ENCODE peak calls at places on chromosomes 4 and X, in four cellular contexts. Y is sigmoid colon, P is BJ, F is IMR-90. W is an unnamed sample.

GRCh38 chr4:28686618-28687017 is 1826.0 kb downstream of the STIM2 start:
- DNase-seq in P (no peak), Y (no peak), F (peak), W (peak)

GRCh38 chr4:157052429-157053040 is 23.4 kb upstream of the GLRB start:
- DNase-seq in F (no peak), Y (no peak), P (no peak), W (no peak)

GRCh38 chr4:87920478-87920877 is 55.0 kb upstream of the SPP1 start:
- DNase-seq in F (no peak), Y (no peak), P (no peak), W (no peak)

GRCh38 chrX:24025741-24026402 is 1.1 kb downstream of the KLHL15 start:
- DNase-seq in P (no peak), F (peak), Y (peak), W (no peak)

GRCh38 chr4:149264093-149264733 is 551.4 kb downstream of the IQCM start:
- DNase-seq in P (no peak), F (peak), Y (no peak), W (no peak)

GRCh38 chr4:147596377-147596776 is 20.8 kb upstream of the TMEM184C start:
- DNase-seq in Y (no peak), P (no peak), F (peak), W (no peak)

GRCh38 chrX:23926015-23926414 is 18.2 kb downstream of the CXorf58 start:
- DNase-seq in Y (no peak), F (peak), P (no peak), W (no peak)

GRCh38 chrX:2629316-2630168 is 61.6 kb upstream of the CD99 start:
- DNase-seq in F (no peak), Y (no peak), P (no peak), W (no peak)

GRCh38 chr4:47703964-47704363 is 133.9 kb downstream of the CORIN start:
- DNase-seq in P (peak), Y (no peak), F (no peak), W (peak)

GRCh38 chr4:187016101-187016500 is 292.4 kb upstream of the FAT1 start:
- DNase-seq in Y (no peak), P (no peak), F (no peak), W (no peak)

GRCh38 chr4:136526517-136526916 is 1005.8 kb downstream of the PCDH18 start:
- DNase-seq in F (no peak), P (no peak), Y (no peak), W (no peak)

GRCh38 chrX:42691196-42691595 is 86.8 kb downstream of the PPP1R2C start:
- DNase-seq in Y (no peak), F (no peak), P (no peak), W (no peak)

GRCh38 chr4:84826681-84827080 is 139.8 kb downstream of the WDFY3 start:
- DNase-seq in Y (no peak), F (no peak), P (no peak), W (no peak)

GRCh38 chrX:118189628-118190027 is 73.0 kb upstream of the KLHL13 start:
- DNase-seq in Y (no peak), P (no peak), F (no peak), W (no peak)

GRCh38 chr4:108540536-108540935 is 79.8 kb upstream of the RPL34 start:
- DNase-seq in F (no peak), P (no peak), Y (no peak), W (no peak)

GRCh38 chrX:103531002-103531401 is 11.7 kb upstream of the RAB40A start:
- DNase-seq in Y (no peak), P (peak), F (peak), W (no peak)

GRCh38 chrX:103535206-103535605 is 15.9 kb upstream of the RAB40A start:
- DNase-seq in Y (no peak), P (no peak), F (no peak), W (no peak)

GRCh38 chrX:103536071-103536470 is 16.8 kb upstream of the RAB40A start:
- DNase-seq in Y (no peak), F (no peak), P (no peak), W (no peak)

GRCh38 chrX:103530540-103530939 is 11.3 kb upstream of the RAB40A start:
- DNase-seq in P (no peak), Y (no peak), F (peak), W (no peak)

GRCh38 chrX:103533428-103534216 is 14.3 kb upstream of the RAB40A start:
- DNase-seq in P (no peak), F (peak), Y (peak), W (no peak)
- H3K4me3 ChIP-seq in P (peak), F (no peak), Y (peak), W (peak)

DNA sequence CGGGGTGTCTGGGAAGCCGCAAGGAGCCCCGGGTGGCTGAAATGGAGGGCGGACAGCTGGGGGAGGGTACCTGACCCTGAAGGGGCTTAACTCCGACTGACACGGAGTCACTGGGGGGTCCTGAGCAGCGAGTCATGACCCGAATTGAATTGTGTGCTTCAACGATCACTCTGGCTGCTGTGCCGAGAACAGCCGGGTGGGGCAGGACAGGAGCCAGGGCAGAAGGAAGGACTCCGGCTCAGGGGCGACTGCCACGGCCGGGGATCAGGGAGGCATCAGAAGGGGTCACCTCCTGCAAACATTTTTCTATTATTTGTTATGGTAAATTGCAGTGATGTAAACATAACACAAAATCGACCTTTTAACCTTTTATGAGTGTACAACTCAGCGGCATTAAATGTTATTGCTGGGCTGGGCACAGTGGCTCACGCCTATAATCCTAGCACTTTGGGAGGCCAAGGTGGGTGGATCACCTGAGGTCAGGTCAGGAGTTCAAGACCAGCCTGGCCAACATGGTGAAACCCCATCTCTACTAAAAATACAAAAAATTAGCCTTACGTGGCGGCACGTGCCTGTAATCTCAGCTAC is 21.6 kb downstream of the ZFYVE28 start:
- DNase-seq in F (no peak), P (no peak), Y (no peak), W (no peak)
- TF ChIP-seq CTCF in F (no peak), P (no peak), Y (no peak), W (no peak)

GRCh38 chr4:42482516-42483327 is 85.4 kb downstream of the SHISA3 start:
- DNase-seq in F (peak), P (no peak), Y (no peak), W (no peak)

GRCh38 chr4:42480774-42481173 is 83.5 kb downstream of the SHISA3 start:
- DNase-seq in Y (no peak), F (no peak), P (no peak), W (peak)

GRCh38 chr4:42474406-42474805 is 77.1 kb downstream of the SHISA3 start:
- DNase-seq in F (no peak), Y (no peak), P (no peak), W (no peak)

GRCh38 chr4:42478941-42479340 is 81.7 kb downstream of the SHISA3 start:
- DNase-seq in F (no peak), P (no peak), Y (no peak), W (no peak)

DNA sequence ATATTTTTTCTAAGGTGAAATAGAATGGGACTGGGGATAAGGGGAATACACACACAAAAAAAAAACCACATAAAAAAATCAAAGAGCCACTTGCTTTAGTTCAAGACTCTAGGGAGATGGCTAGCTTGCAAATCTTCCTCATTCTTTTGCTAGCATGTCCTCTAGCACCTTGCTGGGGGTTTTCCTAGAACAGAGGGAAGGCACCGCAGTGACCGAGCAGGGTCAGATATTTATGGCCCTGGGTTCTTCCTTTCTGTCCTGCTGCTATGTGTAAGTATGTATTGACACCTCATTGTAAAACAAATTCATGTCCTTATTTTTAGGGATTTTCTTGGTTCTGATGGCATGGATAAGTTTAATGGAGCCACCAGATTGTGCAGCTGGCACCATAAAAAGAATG is 81.2 kb downstream of the SHISA3 start:
- DNase-seq in Y (no peak), F (no peak), P (no peak), W (no peak)
- H3K4me3 ChIP-seq in Y (no peak), F (no peak), P (no peak), W (no peak)

GRCh38 chr4:184400375-184400870 is 73.9 kb downstream of the IRF2 start:
- DNase-seq in P (peak), Y (no peak), F (peak), W (peak)
- TF ChIP-seq CTCF in P (peak), Y (no peak), F (peak), W (no peak)

GRCh38 chrX:112961981-112962380 is 121.3 kb upstream of the AMOT start:
- DNase-seq in Y (no peak), F (no peak), P (no peak), W (no peak)
- H3K4me3 ChIP-seq in Y (no peak), F (no peak), P (no peak), W (no peak)

DNA sequence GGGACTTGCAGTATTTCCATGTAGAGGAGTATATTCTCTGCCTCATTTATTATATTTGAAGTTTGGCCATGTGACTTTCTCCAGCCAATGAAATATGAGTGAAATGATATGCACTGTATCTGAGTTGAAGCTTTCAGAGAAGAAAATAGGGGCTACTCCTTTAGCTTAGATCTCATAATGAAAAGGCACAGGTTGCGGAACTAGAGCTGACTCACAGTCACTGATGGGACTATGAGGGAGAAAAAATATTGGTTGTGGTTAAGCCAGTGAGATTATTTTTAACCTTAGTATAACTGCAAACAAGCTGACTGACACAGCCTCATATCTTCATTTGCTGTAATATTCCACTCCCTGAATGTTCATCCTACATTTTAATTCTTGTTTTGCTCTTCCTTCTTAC is 1104.3 kb downstream of the RPA4 start:
- DNase-seq in P (no peak), F (no peak), Y (no peak), W (no peak)
- TF ChIP-seq CTCF in P (no peak), F (no peak), Y (no peak), W (no peak)

W was measured in retinal pigment epithelial cell.